ENCODE peak calls at places on chromosomes 12 and 14, in five cellular contexts. One of them, this sample, is unnamed.

GRCh38 chr12:68237523-68238070 is 12.0 kb upstream of the IL26 start:
- DNase-seq in heart right ventricle: no peak
- DNase-seq in hepatocyte: no peak
- DNase-seq in GM23248: peak
- DNase-seq in keratinocyte: no peak
- DNase-seq in this sample: no peak

GRCh38 chr12:51591020-51591901 is at the start of gene SCN8A:
- DNase-seq in heart right ventricle: peak
- DNase-seq in hepatocyte: peak
- DNase-seq in GM23248: peak
- DNase-seq in keratinocyte: no peak
- DNase-seq in this sample: peak

GRCh38 chr12:65656904-65657351 is 167.4 kb upstream of the HMGA2 start:
- DNase-seq in heart right ventricle: no peak
- DNase-seq in hepatocyte: no peak
- DNase-seq in GM23248: peak
- DNase-seq in keratinocyte: no peak
- DNase-seq in this sample: no peak

GRCh38 chr12:107135177-107135576 is 41.8 kb upstream of the CRY1 start:
- DNase-seq in heart right ventricle: no peak
- DNase-seq in hepatocyte: no peak
- DNase-seq in GM23248: no peak
- DNase-seq in keratinocyte: no peak
- DNase-seq in this sample: no peak

GRCh38 chr12:108309674-108310312 is 29.3 kb downstream of the CMKLR1 start:
- DNase-seq in heart right ventricle: no peak
- DNase-seq in hepatocyte: no peak
- DNase-seq in GM23248: no peak
- DNase-seq in keratinocyte: no peak
- DNase-seq in this sample: no peak

GRCh38 chr12:59119676-59120075 is 199.4 kb upstream of the LRIG3 start:
- DNase-seq in heart right ventricle: no peak
- DNase-seq in hepatocyte: no peak
- DNase-seq in GM23248: peak
- DNase-seq in keratinocyte: no peak
- DNase-seq in this sample: no peak

GRCh38 chr12:77837876-77838291 is 7.2 kb downstream of the NAV3 start:
- DNase-seq in heart right ventricle: peak
- DNase-seq in hepatocyte: no peak
- DNase-seq in GM23248: no peak
- DNase-seq in keratinocyte: no peak
- DNase-seq in this sample: peak

GRCh38 chr12:31321565-31322228 is 4.3 kb downstream of the SINHCAF start:
- DNase-seq in heart right ventricle: no peak
- DNase-seq in hepatocyte: peak
- DNase-seq in GM23248: peak
- DNase-seq in keratinocyte: no peak
- DNase-seq in this sample: no peak

GRCh38 chr12:3133410-3133793 is 56.2 kb downstream of the TSPAN9 start:
- DNase-seq in heart right ventricle: no peak
- DNase-seq in hepatocyte: no peak
- DNase-seq in GM23248: peak
- DNase-seq in keratinocyte: no peak
- DNase-seq in this sample: no peak

GRCh38 chr12:102379346-102379745 is 101.0 kb downstream of the IGF1 start:
- DNase-seq in heart right ventricle: no peak
- DNase-seq in hepatocyte: no peak
- DNase-seq in GM23248: no peak
- DNase-seq in keratinocyte: no peak
- DNase-seq in this sample: no peak

GRCh38 chr14:34851395-34851794 is 23.8 kb downstream of the BAZ1A start:
- DNase-seq in heart right ventricle: no peak
- DNase-seq in hepatocyte: no peak
- DNase-seq in GM23248: peak
- DNase-seq in keratinocyte: no peak
- DNase-seq in this sample: no peak

GRCh38 chr14:103558071-103558882 is 4.2 kb downstream of the BAG5 start:
- DNase-seq in heart right ventricle: no peak
- DNase-seq in hepatocyte: no peak
- DNase-seq in GM23248: peak
- DNase-seq in keratinocyte: no peak
- DNase-seq in this sample: no peak

GRCh38 chr12:128966411-128966810 is 113.1 kb downstream of the GLT1D1 start:
- DNase-seq in heart right ventricle: no peak
- DNase-seq in hepatocyte: no peak
- DNase-seq in GM23248: no peak
- DNase-seq in keratinocyte: no peak
- DNase-seq in this sample: no peak

GRCh38 chr12:12560587-12561304 is 1.9 kb downstream of the DUSP16 start:
- DNase-seq in heart right ventricle: peak
- DNase-seq in hepatocyte: peak
- DNase-seq in GM23248: peak
- DNase-seq in keratinocyte: peak
- DNase-seq in this sample: no peak

GRCh38 chr12:75981773-75982564 is 49.6 kb downstream of the PHLDA1 start:
- DNase-seq in heart right ventricle: peak
- DNase-seq in hepatocyte: no peak
- DNase-seq in GM23248: no peak
- DNase-seq in keratinocyte: no peak
- DNase-seq in this sample: no peak

GRCh38 chr14:104977681-104978647 is at the start of gene AHNAK2:
- DNase-seq in heart right ventricle: peak
- DNase-seq in hepatocyte: peak
- DNase-seq in GM23248: peak
- DNase-seq in keratinocyte: no peak
- DNase-seq in this sample: peak

GRCh38 chr14:69328317-69328716 is 68.4 kb downstream of the GALNT16 start:
- DNase-seq in heart right ventricle: no peak
- DNase-seq in hepatocyte: no peak
- DNase-seq in GM23248: no peak
- DNase-seq in keratinocyte: no peak
- DNase-seq in this sample: no peak

GRCh38 chr14:57221931-57222330 is 46.8 kb downstream of the EXOC5 start:
- DNase-seq in heart right ventricle: no peak
- DNase-seq in hepatocyte: no peak
- DNase-seq in GM23248: no peak
- DNase-seq in keratinocyte: no peak
- DNase-seq in this sample: no peak

GRCh38 chr12:55717397-55718007 is 1.7 kb downstream of the BLOC1S1 start:
- DNase-seq in heart right ventricle: no peak
- DNase-seq in hepatocyte: no peak
- DNase-seq in GM23248: peak
- DNase-seq in keratinocyte: no peak
- DNase-seq in this sample: peak

GRCh38 chr14:94685166-94685581 is 73.0 kb downstream of the SERPINA3 start:
- DNase-seq in heart right ventricle: no peak
- DNase-seq in hepatocyte: no peak
- DNase-seq in GM23248: no peak
- DNase-seq in keratinocyte: no peak
- DNase-seq in this sample: no peak

GRCh38 chr14:106530423-106531107 is 1004.2 kb downstream of the TMEM121 start:
- DNase-seq in heart right ventricle: no peak
- DNase-seq in hepatocyte: no peak
- DNase-seq in GM23248: no peak
- DNase-seq in keratinocyte: no peak
- DNase-seq in this sample: peak

GRCh38 chr12:69553626-69554248 is 31.5 kb upstream of the CCT2 start:
- DNase-seq in heart right ventricle: peak
- DNase-seq in hepatocyte: peak
- DNase-seq in GM23248: peak
- DNase-seq in keratinocyte: peak
- DNase-seq in this sample: no peak

GRCh38 chr12:18677189-18677588 is 60.6 kb downstream of the PLCZ1 start:
- DNase-seq in heart right ventricle: no peak
- DNase-seq in hepatocyte: no peak
- DNase-seq in GM23248: peak
- DNase-seq in keratinocyte: no peak
- DNase-seq in this sample: no peak

GRCh38 chr12:105253882-105254513 is 18.0 kb upstream of the APPL2 start:
- DNase-seq in heart right ventricle: no peak
- DNase-seq in hepatocyte: no peak
- DNase-seq in GM23248: peak
- DNase-seq in keratinocyte: peak
- DNase-seq in this sample: no peak
- H3K27ac ChIP-seq in heart right ventricle: no peak
- H3K27ac ChIP-seq in hepatocyte: peak
- H3K27ac ChIP-seq in GM23248: peak
- H3K27ac ChIP-seq in keratinocyte: peak
- H3K27ac ChIP-seq in this sample: no peak

GRCh38 chr14:99001241-99001640 is 270.8 kb downstream of the BCL11B start:
- DNase-seq in heart right ventricle: no peak
- DNase-seq in hepatocyte: no peak
- DNase-seq in GM23248: no peak
- DNase-seq in keratinocyte: no peak
- DNase-seq in this sample: no peak

GRCh38 chr14:99006271-99006670 is 265.7 kb downstream of the BCL11B start:
- DNase-seq in heart right ventricle: no peak
- DNase-seq in hepatocyte: no peak
- DNase-seq in GM23248: no peak
- DNase-seq in keratinocyte: no peak
- DNase-seq in this sample: no peak

GRCh38 chr14:98999901-99000300 is 272.1 kb downstream of the BCL11B start:
- DNase-seq in heart right ventricle: no peak
- DNase-seq in hepatocyte: no peak
- DNase-seq in GM23248: no peak
- DNase-seq in keratinocyte: no peak
- DNase-seq in this sample: no peak

GRCh38 chr14:99004112-99004511 is 267.9 kb downstream of the BCL11B start:
- DNase-seq in heart right ventricle: no peak
- DNase-seq in hepatocyte: no peak
- DNase-seq in GM23248: no peak
- DNase-seq in keratinocyte: no peak
- DNase-seq in this sample: no peak

GRCh38 chr14:99003646-99004045 is 268.4 kb downstream of the BCL11B start:
- DNase-seq in heart right ventricle: no peak
- DNase-seq in hepatocyte: no peak
- DNase-seq in GM23248: no peak
- DNase-seq in keratinocyte: no peak
- DNase-seq in this sample: no peak
- H3K27ac ChIP-seq in heart right ventricle: no peak
- H3K27ac ChIP-seq in hepatocyte: no peak
- H3K27ac ChIP-seq in GM23248: no peak
- H3K27ac ChIP-seq in keratinocyte: no peak
- H3K27ac ChIP-seq in this sample: no peak

GRCh38 chr12:123151679-123152454 is 977 bp upstream of the PITPNM2 start:
- DNase-seq in heart right ventricle: no peak
- DNase-seq in hepatocyte: no peak
- DNase-seq in GM23248: no peak
- DNase-seq in keratinocyte: no peak
- DNase-seq in this sample: no peak
- H3K27ac ChIP-seq in heart right ventricle: peak
- H3K27ac ChIP-seq in hepatocyte: peak
- H3K27ac ChIP-seq in GM23248: no peak
- H3K27ac ChIP-seq in keratinocyte: no peak
- H3K27ac ChIP-seq in this sample: no peak

GRCh38 chr12:109873653-109874052 is 6.7 kb downstream of the GLTP start:
- DNase-seq in heart right ventricle: no peak
- DNase-seq in hepatocyte: no peak
- DNase-seq in GM23248: no peak
- DNase-seq in keratinocyte: no peak
- DNase-seq in this sample: no peak
- H3K27ac ChIP-seq in heart right ventricle: no peak
- H3K27ac ChIP-seq in hepatocyte: no peak
- H3K27ac ChIP-seq in GM23248: no peak
- H3K27ac ChIP-seq in keratinocyte: no peak
- H3K27ac ChIP-seq in this sample: no peak

DNA sequence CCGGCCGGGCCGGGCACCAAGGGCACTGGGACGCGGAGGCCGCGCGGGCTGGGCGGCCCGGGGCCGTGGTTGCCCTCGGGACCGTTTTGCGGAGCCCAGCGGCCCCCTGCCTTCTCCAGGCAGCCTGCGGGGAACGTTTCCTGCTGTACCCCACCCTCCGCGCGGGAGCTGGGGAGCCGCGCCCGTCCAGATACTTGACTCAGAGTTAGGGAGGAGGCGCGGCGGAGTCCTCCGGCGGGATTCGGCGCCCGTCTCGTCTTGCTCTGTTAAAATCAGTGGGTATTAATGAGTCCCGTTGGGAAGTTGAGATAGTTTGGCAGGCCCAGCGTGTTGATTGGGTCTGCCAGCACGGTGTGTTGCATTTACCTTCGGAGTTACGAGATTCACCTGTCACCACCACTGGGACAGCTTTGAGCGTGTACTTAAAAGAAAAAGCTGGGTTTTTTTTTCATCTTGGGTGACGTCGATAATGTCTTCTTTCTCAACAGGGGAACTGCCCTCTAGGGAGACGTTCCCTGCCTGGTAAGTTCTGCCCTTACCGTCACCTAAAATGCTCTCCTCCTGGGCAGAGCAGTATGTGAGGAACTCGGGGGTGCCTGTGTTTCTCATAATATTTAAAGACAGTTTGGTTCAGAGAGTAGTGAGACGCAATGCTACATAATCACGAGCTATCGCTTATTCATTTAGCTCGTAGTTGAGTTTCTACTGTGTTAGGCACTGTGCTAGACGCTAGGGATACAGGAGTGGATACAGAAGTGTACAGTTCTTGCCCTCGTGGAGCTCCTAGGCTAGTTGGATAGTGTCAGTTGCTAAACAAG is 596 bp downstream of the DLST start:
- DNase-seq in heart right ventricle: peak
- DNase-seq in hepatocyte: peak
- DNase-seq in GM23248: peak
- DNase-seq in keratinocyte: no peak
- DNase-seq in this sample: peak
- H3K27ac ChIP-seq in heart right ventricle: peak
- H3K27ac ChIP-seq in hepatocyte: peak
- H3K27ac ChIP-seq in GM23248: peak
- H3K27ac ChIP-seq in keratinocyte: peak
- H3K27ac ChIP-seq in this sample: peak

DNA sequence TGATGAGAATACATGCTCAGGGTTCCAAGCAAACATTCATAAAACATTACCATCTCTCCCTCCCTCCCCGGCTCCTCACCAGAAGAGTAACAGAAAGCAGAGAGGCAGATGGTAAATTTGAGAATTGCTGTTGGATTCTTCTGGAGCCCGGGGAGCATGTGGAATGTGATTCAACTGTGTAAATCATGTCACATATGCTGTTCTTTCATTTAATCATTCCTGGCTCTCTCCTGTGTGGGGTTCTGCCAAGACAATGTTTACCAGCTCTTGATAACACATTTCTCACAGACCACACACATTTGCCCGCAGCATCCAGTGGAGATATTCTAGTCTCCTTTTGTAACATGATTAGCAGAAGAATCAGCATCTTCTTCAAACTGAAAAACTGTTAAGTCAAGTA is 23.4 kb upstream of the NR2C1 start:
- DNase-seq in heart right ventricle: no peak
- DNase-seq in hepatocyte: no peak
- DNase-seq in GM23248: no peak
- DNase-seq in keratinocyte: no peak
- DNase-seq in this sample: no peak
- H3K27ac ChIP-seq in heart right ventricle: no peak
- H3K27ac ChIP-seq in hepatocyte: peak
- H3K27ac ChIP-seq in GM23248: no peak
- H3K27ac ChIP-seq in keratinocyte: no peak
- H3K27ac ChIP-seq in this sample: peak